ENCODE peak calls at places on chromosomes 13 and 19, in eight cellular contexts. U is fibroblast of lung, B is cardiac muscle cell, I is vagina, H is thoracic aorta, N is tibial nerve, C is foreskin fibroblast, Q is HL-60. G is an unnamed sample.

GRCh38 chr19:4066176-4066606 is 508 bp downstream of the ZBTB7A start:
- DNase-seq in I (no peak), Q (no peak), H (no peak), B (no peak), U (no peak), C (no peak), N (no peak), G (no peak)

GRCh38 chr13:66348745-66349720 is 881.1 kb downstream of the PCDH9 start:
- DNase-seq in N (no peak), Q (no peak), H (no peak), I (no peak), C (no peak), B (peak), U (no peak), G (no peak)

GRCh38 chr19:34236035-34236793 is 18.1 kb upstream of the GARRE1 start:
- DNase-seq in B (peak), H (no peak), C (peak), I (no peak), Q (no peak), N (no peak), U (peak), G (no peak)

GRCh38 chr19:7961930-7962626 is 18.6 kb upstream of the TIMM44 start:
- DNase-seq in H (no peak), N (no peak), U (no peak), C (no peak), B (no peak), I (no peak), Q (peak), G (no peak)

GRCh38 chr13:69970521-69970920 is 137.1 kb upstream of the ATXN8OS start:
- DNase-seq in H (no peak), C (no peak), I (no peak), N (no peak), U (no peak), B (peak), Q (peak), G (no peak)

GRCh38 chr19:6856749-6857372 is 30.5 kb upstream of the ADGRE1 start:
- DNase-seq in U (no peak), H (no peak), Q (no peak), I (no peak), N (no peak), B (no peak), C (no peak), G (no peak)

GRCh38 chr19:32798201-32798600 is 71.4 kb downstream of the SLC7A9 start:
- DNase-seq in I (no peak), U (no peak), H (no peak), C (no peak), B (no peak), N (no peak), Q (no peak), G (no peak)

GRCh38 chr19:55638864-55639359 is 1.9 kb upstream of the ZNF580 start:
- DNase-seq in Q (peak), U (peak), H (no peak), B (peak), C (peak), I (no peak), N (no peak), G (no peak)

GRCh38 chr13:103012611-103013010 is 53.6 kb downstream of the SLC10A2 start:
- DNase-seq in U (no peak), B (no peak), H (no peak), C (no peak), Q (no peak), I (no peak), N (no peak), G (no peak)

GRCh38 chr13:95530178-95530577 is 22.3 kb upstream of the CLDN10 start:
- DNase-seq in C (peak), U (peak), Q (peak), N (no peak), H (no peak), I (no peak), B (peak), G (no peak)

GRCh38 chr13:34523401-34523800 is 418.7 kb upstream of the NBEA start:
- DNase-seq in N (no peak), U (no peak), C (no peak), H (no peak), Q (no peak), I (no peak), B (no peak), G (no peak)

GRCh38 chr19:6678690-6679109 is 8.7 kb upstream of the TNFSF14 start:
- DNase-seq in I (no peak), B (no peak), Q (no peak), H (no peak), N (no peak), U (no peak), C (no peak), G (no peak)

GRCh38 chr13:30421093-30422055 is 919 bp upstream of the UBE2L5 start:
- DNase-seq in U (peak), H (peak), I (no peak), C (peak), Q (peak), N (peak), B (peak), G (peak)

GRCh38 chr19:13172335-13173128 is 22.3 kb downstream of the IER2 start:
- DNase-seq in C (peak), U (peak), H (peak), B (peak), Q (peak), I (no peak), N (peak), G (no peak)

GRCh38 chr19:54096642-54097106 is 3.9 kb downstream of the OSCAR start:
- DNase-seq in B (peak), I (no peak), N (no peak), H (no peak), Q (peak), U (peak), C (peak), G (no peak)
- TF ChIP-seq CTCF in B (peak), I (no peak), N (no peak), H (no peak), Q (no peak), U (peak), C (peak), G (peak)

DNA sequence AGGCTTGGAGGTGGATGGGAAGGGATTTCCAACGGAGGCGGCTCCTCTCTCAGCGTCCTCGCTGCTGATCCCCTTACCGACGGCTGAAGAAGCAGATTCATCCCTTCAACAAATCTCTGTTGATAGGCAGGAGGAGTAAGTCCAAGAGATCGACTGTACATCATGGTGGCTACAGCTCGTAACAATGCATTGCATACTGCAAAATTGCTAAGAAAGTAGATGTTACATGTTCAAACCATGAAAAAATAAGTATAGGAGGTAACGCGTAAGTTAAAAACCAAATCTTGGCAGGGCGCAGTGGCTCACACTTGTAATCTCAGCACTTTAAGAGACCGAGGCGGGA is 468 bp upstream of the SLC39A3 start:
- DNase-seq in H (no peak), I (no peak), N (no peak), C (no peak), Q (no peak), U (no peak), B (no peak), G (no peak)
- H3K4me3 ChIP-seq in H (peak), I (peak), N (peak), C (no peak), Q (no peak), U (no peak), B (no peak), G (no peak)

DNA sequence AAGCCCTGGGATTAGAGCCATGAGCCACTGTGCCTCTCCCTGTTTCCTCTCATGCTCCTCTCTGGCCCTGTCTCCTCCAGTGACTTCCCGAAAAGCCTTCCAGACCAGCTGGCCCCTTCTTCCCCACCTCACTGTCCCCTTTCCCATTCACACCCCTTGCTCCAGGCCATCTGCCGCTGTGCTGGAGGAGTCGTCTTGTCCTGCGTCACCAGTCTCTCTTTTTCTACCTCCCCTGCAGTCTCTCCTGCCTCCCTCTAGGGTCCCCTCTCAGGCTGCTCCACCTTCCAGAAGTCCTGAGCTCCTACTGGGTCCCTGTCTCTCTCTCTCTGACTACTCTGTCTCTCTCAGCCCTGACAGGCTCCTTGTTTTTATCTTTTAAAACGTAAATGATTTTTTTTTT is 5.3 kb upstream of the FFAR1 start:
- DNase-seq in Q (no peak), U (no peak), B (no peak), C (no peak), H (no peak), I (no peak), N (no peak), G (no peak)
- TF ChIP-seq CTCF in Q (no peak), U (no peak), B (no peak), C (no peak), H (no peak), I (no peak), N (no peak), G (no peak)

GRCh38 chr13:98305670-98306069 is 128.6 kb upstream of the RNF113B start:
- DNase-seq in N (no peak), H (no peak), B (no peak), U (no peak), C (no peak), I (no peak), Q (no peak), G (no peak)

GRCh38 chr13:98308525-98308911 is 131.4 kb upstream of the RNF113B start:
- DNase-seq in C (no peak), H (no peak), Q (no peak), B (no peak), N (no peak), I (no peak), U (no peak), G (no peak)

GRCh38 chr13:98307392-98307743 is 130.3 kb upstream of the RNF113B start:
- DNase-seq in C (peak), Q (no peak), I (no peak), B (peak), N (no peak), U (no peak), H (no peak), G (no peak)

GRCh38 chr13:98309569-98310335 is 132.7 kb upstream of the RNF113B start:
- DNase-seq in N (no peak), C (no peak), H (no peak), I (no peak), B (no peak), Q (no peak), U (no peak), G (no peak)

GRCh38 chr13:98307744-98308524 is 130.9 kb upstream of the RNF113B start:
- DNase-seq in Q (no peak), N (no peak), I (no peak), H (no peak), C (peak), B (peak), U (peak), G (no peak)
- H3K4me3 ChIP-seq in Q (no peak), N (no peak), I (no peak), H (no peak), C (no peak), B (no peak), U (no peak), G (no peak)

GRCh38 chr13:113916330-113916815 is 52.5 kb upstream of the GAS6 start:
- DNase-seq in U (peak), C (peak), H (no peak), B (peak), N (no peak), I (peak), Q (peak), G (no peak)

GRCh38 chr13:113917523-113918371 is 53.9 kb upstream of the GAS6 start:
- DNase-seq in Q (no peak), N (no peak), H (no peak), I (peak), C (no peak), B (no peak), U (no peak), G (no peak)

GRCh38 chr13:113915786-113916329 is 52.0 kb upstream of the GAS6 start:
- DNase-seq in N (no peak), U (no peak), I (peak), H (no peak), Q (no peak), C (no peak), B (no peak), G (no peak)

GRCh38 chr13:113918580-113918979 is 54.7 kb upstream of the GAS6 start:
- DNase-seq in H (no peak), Q (no peak), I (peak), B (no peak), C (no peak), N (no peak), U (no peak), G (no peak)

DNA sequence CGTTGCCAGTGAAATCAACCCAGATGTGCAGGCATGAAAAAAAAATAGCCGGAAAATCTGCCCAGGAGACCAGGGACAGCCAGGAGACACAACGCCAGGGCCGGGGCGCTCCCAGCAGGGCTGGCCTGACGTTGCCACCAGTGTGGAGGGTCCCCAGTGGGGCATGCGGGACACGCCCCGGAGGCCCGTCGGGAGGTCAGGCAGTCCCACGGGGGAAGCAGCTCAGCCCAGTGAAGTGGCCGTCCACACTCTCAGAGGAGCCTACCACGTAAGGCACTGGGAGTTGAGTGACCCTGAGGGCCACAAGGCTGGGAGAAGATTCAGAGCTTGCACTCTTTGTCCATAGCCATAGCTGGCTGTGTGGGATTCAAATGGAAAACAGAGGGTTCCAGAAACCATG is 53.2 kb upstream of the GAS6 start:
- DNase-seq in U (no peak), Q (no peak), H (no peak), N (no peak), I (peak), C (no peak), B (no peak), G (no peak)
- TF ChIP-seq CTCF in U (no peak), Q (no peak), H (no peak), N (no peak), I (no peak), C (no peak), B (no peak), G (no peak)

GRCh38 chr13:27619093-27619705 is 1.1 kb downstream of the LNX2 start:
- DNase-seq in Q (no peak), U (peak), I (no peak), N (no peak), B (peak), H (no peak), C (peak), G (no peak)
- H3K4me3 ChIP-seq in Q (peak), U (peak), I (peak), N (peak), B (peak), H (peak), C (peak), G (peak)

GRCh38 chr13:75076476-75076875 is 405.5 kb downstream of the TBC1D4 start:
- DNase-seq in C (no peak), U (no peak), N (no peak), I (no peak), B (peak), Q (no peak), H (no peak), G (no peak)
- TF ChIP-seq CTCF in C (no peak), U (no peak), N (no peak), I (no peak), B (no peak), Q (no peak), H (no peak), G (no peak)